ENCODE peak calls at places on chromosome 14, in nine cellular contexts. E is chondrocyte; C is GM20000; Q is thyroid gland; D is fibroblast of the aortic adventitia; B is BE2C; W is CD4-positive, alpha-beta T cell; J is prostate gland; S is mesothelial cell of epicardium. M is an unnamed sample.

GRCh38 chr14:55117816-55118441 is 11.1 kb upstream of the LGALS3 start:
- DNase-seq in S (no peak), C (no peak), B (no peak), D (peak; percentile 87), E (no peak), W (no peak), Q (no peak), J (peak; percentile 38), M (no peak)

GRCh38 chr14:68510201-68510600 is 282.7 kb downstream of the ZFP36L1 start:
- DNase-seq in C (no peak), Q (no peak), J (no peak), B (peak; percentile 67), D (peak; percentile 94), E (no peak), W (no peak), S (peak; percentile 61), M (no peak)

GRCh38 chr14:81453166-81453766 is 53.1 kb upstream of the STON2 start:
- DNase-seq in S (peak; percentile 61), E (no peak), C (peak; percentile 69), Q (peak; percentile 67), B (peak; percentile 68), W (no peak), D (peak; percentile 72), J (peak; percentile 50), M (peak; percentile 54)

GRCh38 chr14:22152161-22152870 is 436.7 kb downstream of the DAD1 start:
- DNase-seq in C (no peak), E (no peak), Q (no peak), B (no peak), W (no peak), D (no peak), J (no peak), S (no peak), M (no peak)

GRCh38 chr14:43116341-43116740 is 1390.7 kb downstream of the FSCB start:
- DNase-seq in B (no peak), S (no peak), C (no peak), W (no peak), E (no peak), Q (no peak), J (no peak), D (no peak), M (no peak)

GRCh38 chr14:103372552-103373304 is 12.5 kb upstream of the MARK3 start:
- DNase-seq in W (no peak), B (no peak), S (no peak), E (no peak), D (peak; percentile 87), Q (no peak), J (no peak), C (no peak), M (no peak)

GRCh38 chr14:85453401-85453800 is 76.5 kb upstream of the FLRT2 start:
- DNase-seq in B (no peak), C (no peak), W (no peak), S (no peak), D (no peak), E (no peak), Q (no peak), J (no peak), M (no peak)

GRCh38 chr14:64692597-64693350 is 11.4 kb upstream of the PLEKHG3 start:
- DNase-seq in Q (no peak), W (no peak), S (no peak), B (no peak), J (no peak), C (no peak), D (no peak), E (no peak), M (no peak)

GRCh38 chr14:102498678-102499265 is 10.8 kb downstream of the ANKRD9 start:
- DNase-seq in E (no peak), B (no peak), Q (no peak), W (no peak), S (no peak), J (no peak), C (no peak), D (no peak), M (no peak)

GRCh38 chr14:56247495-56248087 is 129.4 kb downstream of the PELI2 start:
- DNase-seq in C (no peak), D (peak; percentile 50), B (no peak), E (no peak), Q (no peak), S (no peak), J (no peak), W (no peak), M (no peak)

GRCh38 chr14:92352158-92352985 is 29.4 kb downstream of the SLC24A4 start:
- DNase-seq in S (no peak), W (no peak), B (peak; percentile 23), D (peak; percentile 3), J (no peak), E (no peak), Q (no peak), C (peak; percentile 53), M (no peak)

GRCh38 chr14:89504602-89505320 is 87.7 kb upstream of the FOXN3 start:
- DNase-seq in D (peak; percentile 55), S (no peak), B (no peak), C (peak; percentile 33), E (no peak), Q (no peak), W (no peak), J (no peak), M (no peak)

GRCh38 chr14:49770212-49770817 is 2.4 kb downstream of the KLHDC2 start:
- DNase-seq in S (no peak), E (no peak), J (no peak), W (no peak), B (no peak), Q (peak; percentile 30), C (no peak), D (no peak), M (no peak)

GRCh38 chr14:45083979-45084722 is at the start of gene PRPF39:
- DNase-seq in D (peak; percentile 87), B (peak; percentile 96), W (peak; percentile 93), C (peak; percentile 98), J (peak; percentile 93), S (peak; percentile 97), E (peak; percentile 97), Q (peak; percentile 96), M (peak; percentile 96)

GRCh38 chr14:52124791-52125661 is 56.2 kb upstream of the NID2 start:
- DNase-seq in D (peak; percentile 84), E (no peak), S (no peak), Q (no peak), W (no peak), B (no peak), C (no peak), J (no peak), M (no peak)

GRCh38 chr14:32611752-32612151 is 282.7 kb downstream of the AKAP6 start:
- DNase-seq in W (no peak), B (no peak), D (peak; percentile 88), C (no peak), Q (no peak), E (no peak), S (no peak), J (no peak), M (no peak)

GRCh38 chr14:64008016-64008415 is 155.2 kb downstream of the SYNE2 start:
- DNase-seq in C (no peak), J (no peak), B (no peak), S (no peak), Q (no peak), E (no peak), D (no peak), W (no peak), M (no peak)

GRCh38 chr14:89586258-89587127 is 169.5 kb upstream of the FOXN3 start:
- DNase-seq in J (no peak), C (no peak), S (peak; percentile 19), D (no peak), W (no peak), B (no peak), E (no peak), Q (no peak), M (no peak)

GRCh38 chr14:103548463-103549351 is 13.8 kb downstream of the BAG5 start:
- DNase-seq in S (no peak), C (no peak), Q (no peak), D (no peak), B (peak; percentile 5), J (no peak), W (no peak), E (peak; percentile 89), M (no peak)

GRCh38 chr14:103517626-103518415 is 4.8 kb downstream of the CKB start:
- DNase-seq in Q (peak; percentile 82), E (peak; percentile 94), B (no peak), C (no peak), D (peak; percentile 36), S (no peak), J (no peak), W (no peak), M (no peak)

GRCh38 chr14:35229495-35230089 is 62.6 kb upstream of the PSMA6 start:
- DNase-seq in C (no peak), E (no peak), W (no peak), B (no peak), D (no peak), Q (no peak), J (no peak), S (no peak), M (no peak)
- TF ChIP-seq CTCF in C (no peak), E (peak; percentile 81), W (peak; percentile 64), B (peak; percentile 45), D (peak; percentile 17), Q (no peak), J (peak; percentile 25), S (no peak), M (no peak)

GRCh38 chr14:74084277-74085046 is at the start of the genes ALDH6A1 and LIN52:
- DNase-seq in Q (peak; percentile 100), B (peak; percentile 100), W (peak; percentile 100), E (peak; percentile 99), J (peak; percentile 100), C (peak; percentile 96), D (peak; percentile 100), S (peak; percentile 99), M (peak; percentile 100)
- TF ChIP-seq CTCF in Q (no peak), B (peak; percentile 16), W (no peak), E (peak; percentile 43), J (peak; percentile 31), C (no peak), D (no peak), S (no peak), M (no peak)

GRCh38 chr14:47678157-47678556 is 2.8 kb upstream of the MDGA2 start:
- DNase-seq in Q (no peak), S (no peak), D (no peak), E (no peak), J (no peak), C (no peak), W (no peak), B (no peak), M (no peak)
- TF ChIP-seq CTCF in Q (no peak), S (no peak), D (no peak), E (no peak), J (no peak), C (no peak), W (no peak), B (peak; percentile 4), M (no peak)

DNA sequence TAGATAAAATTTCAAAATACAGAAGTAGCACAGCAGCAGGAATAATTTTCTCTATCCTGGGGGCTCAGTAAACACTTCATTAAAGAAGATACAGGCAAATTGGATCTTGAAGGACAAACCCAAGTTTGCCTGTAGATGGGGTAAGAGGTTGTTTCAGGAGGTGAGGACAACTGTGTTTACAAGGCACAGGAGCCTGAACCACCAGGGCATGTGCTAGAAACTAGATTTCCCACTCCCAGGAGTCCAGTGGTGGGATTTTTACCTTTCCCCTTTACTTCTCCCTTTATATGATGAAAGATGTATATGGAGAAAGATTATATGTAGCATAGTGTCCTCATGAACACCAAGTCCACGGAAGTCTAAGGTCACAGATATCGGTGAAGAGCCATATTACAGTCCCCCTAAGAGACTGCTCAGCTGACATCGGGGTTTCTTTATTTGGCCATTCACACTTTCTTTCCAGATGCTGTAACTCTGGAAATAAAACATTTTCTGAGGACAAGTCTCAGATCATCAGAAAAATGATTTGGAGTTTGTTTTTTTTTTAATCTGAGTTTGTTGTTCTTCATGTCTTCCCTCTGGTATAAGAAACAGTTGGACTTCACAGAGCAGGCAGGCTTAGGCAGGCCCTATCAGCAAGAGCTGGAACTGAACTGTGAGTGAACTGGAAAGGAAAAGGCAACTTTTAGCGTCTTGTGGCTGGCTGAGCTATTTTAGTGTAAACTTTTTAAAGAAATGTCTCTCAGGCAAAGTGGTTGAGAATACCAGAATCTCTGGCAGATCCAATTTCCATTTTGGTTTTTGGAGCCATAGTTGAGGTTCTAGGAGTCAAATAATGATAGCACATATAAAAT is 8.0 kb upstream of the EVL start:
- DNase-seq in B (no peak), D (peak; percentile 46), C (peak; percentile 56), Q (no peak), J (no peak), S (no peak), W (no peak), E (no peak), M (no peak)
- TF ChIP-seq CTCF in B (peak; percentile 35), D (peak; percentile 31), C (peak; percentile 29), Q (no peak), J (peak; percentile 47), S (no peak), W (peak; percentile 81), E (peak; percentile 61), M (no peak)

M was measured in nephron progenitor cell.